ENCODE peak calls at places on chromosomes 11 and 22, in seven cellular contexts. E is CD8-positive, alpha-beta memory T cell; C is SW 1271; V is hepatic stellate cell; U is stimulated activated CD8-positive, alpha-beta memory T cell treated with anti-CD3 and anti-CD28 coated beads, Interleukin-15, amount 100 ng/mL, for 4 hours; T is activated CD4-positive, CD25-positive, alpha-beta regulatory T cell; P is activated CD4-positive, alpha-beta T cell treated with anti-CD3 and anti-CD28 coated beads, Interleukin-2, amount 10 ng/mL, durations not matched to agents 7 days and 5 days. X is an unnamed sample.

GRCh38 chr11:117408356-117408755 is 80.7 kb downstream of the CEP164 start:
- DNase-seq in E (no peak), C (no peak), V (no peak), U (no peak), T (no peak), P (no peak), X (no peak)

GRCh38 chr11:116331381-116331780 is 441.4 kb downstream of the BUD13 start:
- DNase-seq in E (no peak), C (no peak), V (no peak), U (no peak), T (no peak), P (no peak), X (no peak)

GRCh38 chr22:45531944-45532631 is 29.4 kb downstream of the FBLN1 start:
- DNase-seq in E (no peak), C (no peak), V (no peak), U (no peak), T (no peak), P (no peak), X (no peak)

GRCh38 chr11:27701262-27702105 is 1.2 kb upstream of the BDNF start:
- DNase-seq in E (no peak), C (no peak), V (peak; percentile 54), U (no peak), T (no peak), P (no peak), X (no peak)

GRCh38 chr11:105109855-105110750 is 29.5 kb downstream of the CARD18 start:
- DNase-seq in E (no peak), C (no peak), V (no peak), U (no peak), T (no peak), P (no peak), X (no peak)

GRCh38 chr11:131980878-131981668 is 610.7 kb downstream of the NTM start:
- DNase-seq in E (no peak), C (no peak), V (no peak), U (no peak), T (no peak), P (no peak), X (no peak)

GRCh38 chr22:47851586-47851985 is 1089.1 kb downstream of the TBC1D22A start:
- DNase-seq in E (no peak), C (no peak), V (no peak), U (no peak), T (no peak), P (no peak), X (no peak)

GRCh38 chr22:34722901-34723300 is 343.1 kb upstream of the ISX start:
- DNase-seq in E (no peak), C (no peak), V (no peak), U (no peak), T (no peak), P (no peak), X (no peak)